ENCODE peak calls at places on chromosomes 11 and 22, in six cellular contexts. One of them, this sample, is unnamed.

GRCh38 chr11:27107548-27107947 is 66.9 kb downstream of the BBOX1 start:
- DNase-seq in HTR-8/SVneo: no peak
- DNase-seq in stimulated activated CD4-positive, alpha-beta T cell treated with anti-CD3 and anti-CD28 coated beads, Interleukin-12 subunit alpha, Interleukin-12 subunit beta, amount 100 ng/mL, for 4 hours: no peak
- DNase-seq in heart left ventricle: no peak
- DNase-seq in astrocyte of the hippocampus: no peak
- DNase-seq in CD8-positive, alpha-beta memory T cell: no peak
- DNase-seq in this sample: no peak

GRCh38 chr11:119797137-119797611 is 68.2 kb upstream of the NECTIN1 start:
- DNase-seq in HTR-8/SVneo: no peak
- DNase-seq in stimulated activated CD4-positive, alpha-beta T cell treated with anti-CD3 and anti-CD28 coated beads, Interleukin-12 subunit alpha, Interleukin-12 subunit beta, amount 100 ng/mL, for 4 hours: no peak
- DNase-seq in heart left ventricle: no peak
- DNase-seq in astrocyte of the hippocampus: no peak
- DNase-seq in CD8-positive, alpha-beta memory T cell: no peak
- DNase-seq in this sample: no peak

GRCh38 chr11:66055021-66055420 is 2.9 kb downstream of the SF3B2 start:
- DNase-seq in HTR-8/SVneo: no peak
- DNase-seq in stimulated activated CD4-positive, alpha-beta T cell treated with anti-CD3 and anti-CD28 coated beads, Interleukin-12 subunit alpha, Interleukin-12 subunit beta, amount 100 ng/mL, for 4 hours: no peak
- DNase-seq in heart left ventricle: no peak
- DNase-seq in astrocyte of the hippocampus: no peak
- DNase-seq in CD8-positive, alpha-beta memory T cell: no peak
- DNase-seq in this sample: no peak

GRCh38 chr11:64823568-64824119 is 13.3 kb upstream of the MEN1 start:
- DNase-seq in HTR-8/SVneo: no peak
- DNase-seq in stimulated activated CD4-positive, alpha-beta T cell treated with anti-CD3 and anti-CD28 coated beads, Interleukin-12 subunit alpha, Interleukin-12 subunit beta, amount 100 ng/mL, for 4 hours: no peak
- DNase-seq in heart left ventricle: no peak
- DNase-seq in astrocyte of the hippocampus: no peak
- DNase-seq in CD8-positive, alpha-beta memory T cell: no peak
- DNase-seq in this sample: no peak

GRCh38 chr11:13668957-13669521 is 571 bp downstream of the FAR1 start:
- DNase-seq in HTR-8/SVneo: no peak
- DNase-seq in stimulated activated CD4-positive, alpha-beta T cell treated with anti-CD3 and anti-CD28 coated beads, Interleukin-12 subunit alpha, Interleukin-12 subunit beta, amount 100 ng/mL, for 4 hours: peak
- DNase-seq in heart left ventricle: no peak
- DNase-seq in astrocyte of the hippocampus: peak
- DNase-seq in CD8-positive, alpha-beta memory T cell: no peak
- DNase-seq in this sample: peak

GRCh38 chr11:95725169-95725568 is 64.4 kb downstream of the FAM76B start:
- DNase-seq in HTR-8/SVneo: no peak
- DNase-seq in stimulated activated CD4-positive, alpha-beta T cell treated with anti-CD3 and anti-CD28 coated beads, Interleukin-12 subunit alpha, Interleukin-12 subunit beta, amount 100 ng/mL, for 4 hours: no peak
- DNase-seq in heart left ventricle: no peak
- DNase-seq in astrocyte of the hippocampus: no peak
- DNase-seq in CD8-positive, alpha-beta memory T cell: no peak
- DNase-seq in this sample: no peak

GRCh38 chr22:24043957-24044356 is 32.9 kb downstream of the CABIN1 start:
- DNase-seq in HTR-8/SVneo: no peak
- DNase-seq in stimulated activated CD4-positive, alpha-beta T cell treated with anti-CD3 and anti-CD28 coated beads, Interleukin-12 subunit alpha, Interleukin-12 subunit beta, amount 100 ng/mL, for 4 hours: no peak
- DNase-seq in heart left ventricle: no peak
- DNase-seq in astrocyte of the hippocampus: no peak
- DNase-seq in CD8-positive, alpha-beta memory T cell: no peak
- DNase-seq in this sample: no peak

GRCh38 chr11:72000591-72000867 is 1.8 kb downstream of the IL18BP start:
- DNase-seq in HTR-8/SVneo: no peak
- DNase-seq in stimulated activated CD4-positive, alpha-beta T cell treated with anti-CD3 and anti-CD28 coated beads, Interleukin-12 subunit alpha, Interleukin-12 subunit beta, amount 100 ng/mL, for 4 hours: no peak
- DNase-seq in heart left ventricle: no peak
- DNase-seq in astrocyte of the hippocampus: no peak
- DNase-seq in CD8-positive, alpha-beta memory T cell: no peak
- DNase-seq in this sample: no peak

GRCh38 chr22:48905206-48905975 is 922.3 kb downstream of the BRD1 start:
- DNase-seq in HTR-8/SVneo: no peak
- DNase-seq in stimulated activated CD4-positive, alpha-beta T cell treated with anti-CD3 and anti-CD28 coated beads, Interleukin-12 subunit alpha, Interleukin-12 subunit beta, amount 100 ng/mL, for 4 hours: no peak
- DNase-seq in heart left ventricle: peak
- DNase-seq in astrocyte of the hippocampus: no peak
- DNase-seq in CD8-positive, alpha-beta memory T cell: no peak
- DNase-seq in this sample: no peak

GRCh38 chr11:83545911-83546310 is 259.7 kb upstream of the CCDC90B start:
- DNase-seq in HTR-8/SVneo: no peak
- DNase-seq in stimulated activated CD4-positive, alpha-beta T cell treated with anti-CD3 and anti-CD28 coated beads, Interleukin-12 subunit alpha, Interleukin-12 subunit beta, amount 100 ng/mL, for 4 hours: no peak
- DNase-seq in heart left ventricle: no peak
- DNase-seq in astrocyte of the hippocampus: no peak
- DNase-seq in CD8-positive, alpha-beta memory T cell: no peak
- DNase-seq in this sample: no peak

GRCh38 chr11:114346709-114347141 is 50.5 kb downstream of the NNMT start:
- DNase-seq in HTR-8/SVneo: no peak
- DNase-seq in stimulated activated CD4-positive, alpha-beta T cell treated with anti-CD3 and anti-CD28 coated beads, Interleukin-12 subunit alpha, Interleukin-12 subunit beta, amount 100 ng/mL, for 4 hours: no peak
- DNase-seq in heart left ventricle: no peak
- DNase-seq in astrocyte of the hippocampus: no peak
- DNase-seq in CD8-positive, alpha-beta memory T cell: no peak
- DNase-seq in this sample: no peak

GRCh38 chr11:106473089-106473722 is 395.7 kb downstream of the AASDHPPT start:
- DNase-seq in HTR-8/SVneo: no peak
- DNase-seq in stimulated activated CD4-positive, alpha-beta T cell treated with anti-CD3 and anti-CD28 coated beads, Interleukin-12 subunit alpha, Interleukin-12 subunit beta, amount 100 ng/mL, for 4 hours: no peak
- DNase-seq in heart left ventricle: no peak
- DNase-seq in astrocyte of the hippocampus: no peak
- DNase-seq in CD8-positive, alpha-beta memory T cell: no peak
- DNase-seq in this sample: no peak

GRCh38 chr11:118587952-118588351 is 15.7 kb downstream of the ARCN1 start:
- DNase-seq in HTR-8/SVneo: no peak
- DNase-seq in stimulated activated CD4-positive, alpha-beta T cell treated with anti-CD3 and anti-CD28 coated beads, Interleukin-12 subunit alpha, Interleukin-12 subunit beta, amount 100 ng/mL, for 4 hours: no peak
- DNase-seq in heart left ventricle: no peak
- DNase-seq in astrocyte of the hippocampus: no peak
- DNase-seq in CD8-positive, alpha-beta memory T cell: no peak
- DNase-seq in this sample: no peak

GRCh38 chr22:21937041-21937820 is 15.4 kb downstream of the PPM1F start:
- DNase-seq in HTR-8/SVneo: no peak
- DNase-seq in stimulated activated CD4-positive, alpha-beta T cell treated with anti-CD3 and anti-CD28 coated beads, Interleukin-12 subunit alpha, Interleukin-12 subunit beta, amount 100 ng/mL, for 4 hours: no peak
- DNase-seq in heart left ventricle: no peak
- DNase-seq in astrocyte of the hippocampus: peak
- DNase-seq in CD8-positive, alpha-beta memory T cell: no peak
- DNase-seq in this sample: no peak

GRCh38 chr11:16920559-16920958 is 93.7 kb downstream of the PLEKHA7 start:
- DNase-seq in HTR-8/SVneo: no peak
- DNase-seq in stimulated activated CD4-positive, alpha-beta T cell treated with anti-CD3 and anti-CD28 coated beads, Interleukin-12 subunit alpha, Interleukin-12 subunit beta, amount 100 ng/mL, for 4 hours: no peak
- DNase-seq in heart left ventricle: no peak
- DNase-seq in astrocyte of the hippocampus: no peak
- DNase-seq in CD8-positive, alpha-beta memory T cell: no peak
- DNase-seq in this sample: no peak

GRCh38 chr11:31606893-31607292 is 97.3 kb downstream of the ELP4 start:
- DNase-seq in HTR-8/SVneo: no peak
- DNase-seq in stimulated activated CD4-positive, alpha-beta T cell treated with anti-CD3 and anti-CD28 coated beads, Interleukin-12 subunit alpha, Interleukin-12 subunit beta, amount 100 ng/mL, for 4 hours: no peak
- DNase-seq in heart left ventricle: no peak
- DNase-seq in astrocyte of the hippocampus: no peak
- DNase-seq in CD8-positive, alpha-beta memory T cell: no peak
- DNase-seq in this sample: no peak

GRCh38 chr11:67312187-67313021 is 9.1 kb downstream of the SSH3 start:
- DNase-seq in HTR-8/SVneo: no peak
- DNase-seq in stimulated activated CD4-positive, alpha-beta T cell treated with anti-CD3 and anti-CD28 coated beads, Interleukin-12 subunit alpha, Interleukin-12 subunit beta, amount 100 ng/mL, for 4 hours: no peak
- DNase-seq in heart left ventricle: no peak
- DNase-seq in astrocyte of the hippocampus: no peak
- DNase-seq in CD8-positive, alpha-beta memory T cell: no peak
- DNase-seq in this sample: no peak

GRCh38 chr11:114846040-114846791 is 167.9 kb downstream of the NXPE2 start:
- DNase-seq in HTR-8/SVneo: no peak
- DNase-seq in stimulated activated CD4-positive, alpha-beta T cell treated with anti-CD3 and anti-CD28 coated beads, Interleukin-12 subunit alpha, Interleukin-12 subunit beta, amount 100 ng/mL, for 4 hours: no peak
- DNase-seq in heart left ventricle: no peak
- DNase-seq in astrocyte of the hippocampus: peak
- DNase-seq in CD8-positive, alpha-beta memory T cell: no peak
- DNase-seq in this sample: no peak

GRCh38 chr11:9753031-9753430 is 89.2 kb downstream of the SWAP70 start:
- DNase-seq in HTR-8/SVneo: no peak
- DNase-seq in stimulated activated CD4-positive, alpha-beta T cell treated with anti-CD3 and anti-CD28 coated beads, Interleukin-12 subunit alpha, Interleukin-12 subunit beta, amount 100 ng/mL, for 4 hours: no peak
- DNase-seq in heart left ventricle: no peak
- DNase-seq in astrocyte of the hippocampus: peak
- DNase-seq in CD8-positive, alpha-beta memory T cell: no peak
- DNase-seq in this sample: no peak

GRCh38 chr11:117872420-117872961 is 4.0 kb downstream of the FXYD6 start:
- DNase-seq in HTR-8/SVneo: no peak
- DNase-seq in stimulated activated CD4-positive, alpha-beta T cell treated with anti-CD3 and anti-CD28 coated beads, Interleukin-12 subunit alpha, Interleukin-12 subunit beta, amount 100 ng/mL, for 4 hours: no peak
- DNase-seq in heart left ventricle: no peak
- DNase-seq in astrocyte of the hippocampus: no peak
- DNase-seq in CD8-positive, alpha-beta memory T cell: no peak
- DNase-seq in this sample: no peak

GRCh38 chr11:5367461-5368074 is 16.0 kb upstream of the OR51M1 start:
- DNase-seq in HTR-8/SVneo: no peak
- DNase-seq in stimulated activated CD4-positive, alpha-beta T cell treated with anti-CD3 and anti-CD28 coated beads, Interleukin-12 subunit alpha, Interleukin-12 subunit beta, amount 100 ng/mL, for 4 hours: no peak
- DNase-seq in heart left ventricle: no peak
- DNase-seq in astrocyte of the hippocampus: peak
- DNase-seq in CD8-positive, alpha-beta memory T cell: no peak
- DNase-seq in this sample: no peak

GRCh38 chr22:29994027-29994715 is 86.1 kb upstream of the HORMAD2 start:
- DNase-seq in HTR-8/SVneo: peak
- DNase-seq in stimulated activated CD4-positive, alpha-beta T cell treated with anti-CD3 and anti-CD28 coated beads, Interleukin-12 subunit alpha, Interleukin-12 subunit beta, amount 100 ng/mL, for 4 hours: no peak
- DNase-seq in heart left ventricle: no peak
- DNase-seq in astrocyte of the hippocampus: peak
- DNase-seq in CD8-positive, alpha-beta memory T cell: no peak
- DNase-seq in this sample: no peak

GRCh38 chr11:2868604-2869526 is 16.7 kb downstream of the CDKN1C start:
- DNase-seq in HTR-8/SVneo: no peak
- DNase-seq in stimulated activated CD4-positive, alpha-beta T cell treated with anti-CD3 and anti-CD28 coated beads, Interleukin-12 subunit alpha, Interleukin-12 subunit beta, amount 100 ng/mL, for 4 hours: no peak
- DNase-seq in heart left ventricle: no peak
- DNase-seq in astrocyte of the hippocampus: no peak
- DNase-seq in CD8-positive, alpha-beta memory T cell: no peak
- DNase-seq in this sample: no peak

GRCh38 chr11:61342207-61342803 is 9.3 kb downstream of the TKFC start:
- DNase-seq in HTR-8/SVneo: no peak
- DNase-seq in stimulated activated CD4-positive, alpha-beta T cell treated with anti-CD3 and anti-CD28 coated beads, Interleukin-12 subunit alpha, Interleukin-12 subunit beta, amount 100 ng/mL, for 4 hours: no peak
- DNase-seq in heart left ventricle: no peak
- DNase-seq in astrocyte of the hippocampus: no peak
- DNase-seq in CD8-positive, alpha-beta memory T cell: no peak
- DNase-seq in this sample: no peak

GRCh38 chr11:118703563-118704106 is 24.2 kb upstream of the TREH start:
- DNase-seq in HTR-8/SVneo: no peak
- DNase-seq in stimulated activated CD4-positive, alpha-beta T cell treated with anti-CD3 and anti-CD28 coated beads, Interleukin-12 subunit alpha, Interleukin-12 subunit beta, amount 100 ng/mL, for 4 hours: no peak
- DNase-seq in heart left ventricle: no peak
- DNase-seq in astrocyte of the hippocampus: no peak
- DNase-seq in CD8-positive, alpha-beta memory T cell: no peak
- DNase-seq in this sample: no peak

GRCh38 chr11:97201743-97202612 is 812.2 kb downstream of the JRKL start:
- DNase-seq in HTR-8/SVneo: no peak
- DNase-seq in stimulated activated CD4-positive, alpha-beta T cell treated with anti-CD3 and anti-CD28 coated beads, Interleukin-12 subunit alpha, Interleukin-12 subunit beta, amount 100 ng/mL, for 4 hours: no peak
- DNase-seq in heart left ventricle: no peak
- DNase-seq in astrocyte of the hippocampus: no peak
- DNase-seq in CD8-positive, alpha-beta memory T cell: no peak
- DNase-seq in this sample: no peak

GRCh38 chr11:17735823-17736772 is 1.5 kb downstream of the KCNC1 start:
- DNase-seq in HTR-8/SVneo: no peak
- DNase-seq in stimulated activated CD4-positive, alpha-beta T cell treated with anti-CD3 and anti-CD28 coated beads, Interleukin-12 subunit alpha, Interleukin-12 subunit beta, amount 100 ng/mL, for 4 hours: no peak
- DNase-seq in heart left ventricle: no peak
- DNase-seq in astrocyte of the hippocampus: no peak
- DNase-seq in CD8-positive, alpha-beta memory T cell: no peak
- DNase-seq in this sample: no peak

GRCh38 chr11:9277176-9277575 is 12.0 kb upstream of the DENND5A start:
- DNase-seq in HTR-8/SVneo: no peak
- DNase-seq in stimulated activated CD4-positive, alpha-beta T cell treated with anti-CD3 and anti-CD28 coated beads, Interleukin-12 subunit alpha, Interleukin-12 subunit beta, amount 100 ng/mL, for 4 hours: no peak
- DNase-seq in heart left ventricle: no peak
- DNase-seq in astrocyte of the hippocampus: no peak
- DNase-seq in CD8-positive, alpha-beta memory T cell: no peak
- DNase-seq in this sample: no peak

GRCh38 chr11:1899100-1899499 is 7.4 kb upstream of the PRR33 start:
- DNase-seq in HTR-8/SVneo: no peak
- DNase-seq in stimulated activated CD4-positive, alpha-beta T cell treated with anti-CD3 and anti-CD28 coated beads, Interleukin-12 subunit alpha, Interleukin-12 subunit beta, amount 100 ng/mL, for 4 hours: no peak
- DNase-seq in heart left ventricle: no peak
- DNase-seq in astrocyte of the hippocampus: no peak
- DNase-seq in CD8-positive, alpha-beta memory T cell: no peak
- DNase-seq in this sample: no peak

GRCh38 chr11:82718307-82718706 is 15.4 kb downstream of the FAM181B start:
- DNase-seq in HTR-8/SVneo: peak
- DNase-seq in stimulated activated CD4-positive, alpha-beta T cell treated with anti-CD3 and anti-CD28 coated beads, Interleukin-12 subunit alpha, Interleukin-12 subunit beta, amount 100 ng/mL, for 4 hours: no peak
- DNase-seq in heart left ventricle: no peak
- DNase-seq in astrocyte of the hippocampus: peak
- DNase-seq in CD8-positive, alpha-beta memory T cell: peak
- DNase-seq in this sample: no peak

GRCh38 chr11:15288801-15289342 is 174.1 kb downstream of the INSC start:
- DNase-seq in HTR-8/SVneo: no peak
- DNase-seq in stimulated activated CD4-positive, alpha-beta T cell treated with anti-CD3 and anti-CD28 coated beads, Interleukin-12 subunit alpha, Interleukin-12 subunit beta, amount 100 ng/mL, for 4 hours: no peak
- DNase-seq in heart left ventricle: no peak
- DNase-seq in astrocyte of the hippocampus: no peak
- DNase-seq in CD8-positive, alpha-beta memory T cell: no peak
- DNase-seq in this sample: no peak

This sample was measured in amniotic stem cell.